ENCODE peak calls at places on chromosomes 2 and 18, in six cellular contexts. M is NCI-H1417; X is activated CD4-positive, alpha-beta memory T cell treated with anti-CD3 and anti-CD28 coated beads for 36 hours; B is body of pancreas; P is naive thymus-derived CD4-positive, alpha-beta T cell; K is choroid plexus epithelial cell. I is an unnamed sample.

GRCh38 chr2:171436307-171436706 is 2.3 kb downstream of the DCAF17 start:
- DNase-seq in M (no peak), X (no peak), B (no peak), P (no peak), K (peak; percentile 89), I (no peak)

GRCh38 chr18:48932462-48932818 is 18.3 kb downstream of the SMAD7 start:
- DNase-seq in M (no peak), X (no peak), B (no peak), P (no peak), K (no peak), I (no peak)

GRCh38 chr2:189751080-189751658 is 11.4 kb downstream of the OSGEPL1 start:
- DNase-seq in M (peak; percentile 3), X (peak; percentile 45), B (peak; percentile 46), P (peak; percentile 49), K (peak; percentile 58), I (no peak)

GRCh38 chr2:35365859-35366258 is 989.7 kb upstream of the CRIM1 start:
- DNase-seq in M (no peak), X (no peak), B (no peak), P (no peak), K (peak; percentile 14), I (no peak)

GRCh38 chr2:191020742-191021381 is 6.9 kb upstream of the STAT1 start:
- DNase-seq in M (peak; percentile 55), X (peak; percentile 71), B (peak; percentile 61), P (no peak), K (peak; percentile 91), I (no peak)

GRCh38 chr2:235609321-235609720 is 115.5 kb downstream of the AGAP1 start:
- DNase-seq in M (no peak), X (no peak), B (no peak), P (no peak), K (no peak), I (no peak)

GRCh38 chr2:234245945-234246344 is 195.4 kb downstream of the SPP2 start:
- DNase-seq in M (no peak), X (no peak), B (no peak), P (no peak), K (peak; percentile 81), I (no peak)

GRCh38 chr2:71336802-71337201 is 5.2 kb downstream of the ZNF638 start:
- DNase-seq in M (no peak), X (no peak), B (peak; percentile 15), P (no peak), K (peak; percentile 46), I (no peak)

GRCh38 chr18:79531926-79532689 is 136.4 kb downstream of the NFATC1 start:
- DNase-seq in M (no peak), X (no peak), B (no peak), P (no peak), K (peak; percentile 11), I (no peak)

GRCh38 chr2:96146151-96146880 is 1.1 kb upstream of the DUSP2 start:
- DNase-seq in M (peak; percentile 34), X (peak; percentile 96), B (peak; percentile 54), P (peak; percentile 97), K (no peak), I (peak; percentile 87)

GRCh38 chr2:54709341-54709809 is 14.1 kb upstream of the EML6 start:
- DNase-seq in M (no peak), X (no peak), B (peak; percentile 77), P (no peak), K (no peak), I (no peak)

GRCh38 chr2:40200516-40200915 is 251.4 kb downstream of the SLC8A1 start:
- DNase-seq in M (no peak), X (no peak), B (no peak), P (no peak), K (no peak), I (no peak)

GRCh38 chr2:119483395-119483753 is 40.9 kb downstream of the SCTR start:
- DNase-seq in M (no peak), X (no peak), B (no peak), P (no peak), K (no peak), I (no peak)

GRCh38 chr18:61569176-61569892 is 236.1 kb downstream of the CDH20 start:
- DNase-seq in M (no peak), X (no peak), B (no peak), P (no peak), K (peak; percentile 90), I (no peak)

GRCh38 chr2:109380502-109381326 is 233.1 kb downstream of the SEPTIN10 start:
- DNase-seq in M (no peak), X (no peak), B (no peak), P (no peak), K (no peak), I (no peak)

GRCh38 chr2:103823847-103824246 is 1030.1 kb upstream of the POU3F3 start:
- DNase-seq in M (peak; percentile 26), X (no peak), B (no peak), P (no peak), K (no peak), I (no peak)

GRCh38 chr2:72745679-72746368 is 80.0 kb downstream of the EXOC6B start:
- DNase-seq in M (peak; percentile 39), X (no peak), B (peak; percentile 17), P (peak; percentile 39), K (peak; percentile 89), I (no peak)

GRCh38 chr2:47029737-47030524 is 114.3 kb upstream of the MCFD2 start:
- DNase-seq in M (no peak), X (no peak), B (no peak), P (no peak), K (no peak), I (no peak)

GRCh38 chr2:180604077-180604476 is 376.3 kb upstream of the UBE2E3 start:
- DNase-seq in M (no peak), X (no peak), B (no peak), P (no peak), K (peak; percentile 40), I (no peak)

I was measured in GM12892.